ENCODE peak calls at places on chromosomes 16 and 17, in eight cellular contexts. Z, P, L, J, M, C, G and W are unnamed samples.

GRCh38 chr16:67538666-67539101 is 10.1 kb downstream of the RIPOR1 start:
- DNase-seq in Z (peak; percentile 65), P (no peak), L (no peak), J (peak; percentile 74), M (no peak), C (peak; percentile 38), G (no peak), W (no peak)

GRCh38 chr17:57655564-57655963 is 89.5 kb downstream of the CCDC182 start:
- DNase-seq in Z (no peak), P (no peak), L (no peak), J (no peak), M (no peak), C (no peak), G (no peak), W (no peak)

GRCh38 chr17:36937961-36938565 is 788 bp downstream of the LHX1 start:
- DNase-seq in Z (no peak), P (peak; percentile 29), L (no peak), J (peak; percentile 45), M (no peak), C (peak; percentile 69), G (no peak), W (no peak)

GRCh38 chr16:14057878-14058382 is 13.2 kb upstream of the MRTFB start:
- DNase-seq in Z (peak; percentile 23), P (no peak), L (peak; percentile 12), J (peak; percentile 41), M (no peak), C (no peak), G (peak; percentile 66), W (no peak)

GRCh38 chr17:79595956-79596355 is 14.9 kb downstream of the RBFOX3 start:
- DNase-seq in Z (no peak), P (no peak), L (no peak), J (no peak), M (no peak), C (no peak), G (no peak), W (no peak)

GRCh38 chr16:81444448-81445121 is at the start of gene CMIP:
- DNase-seq in Z (peak; percentile 70), P (peak; percentile 94), L (no peak), J (peak; percentile 76), M (peak; percentile 89), C (peak; percentile 96), G (peak; percentile 79), W (no peak)

GRCh38 chr17:62161405-62162148 is 96.5 kb upstream of the MED13 start:
- DNase-seq in Z (no peak), P (no peak), L (no peak), J (no peak), M (no peak), C (peak; percentile 47), G (no peak), W (no peak)

GRCh38 chr17:49783051-49783715 is 5.3 kb upstream of the KAT7 start:
- DNase-seq in Z (no peak), P (no peak), L (no peak), J (no peak), M (no peak), C (no peak), G (no peak), W (no peak)

GRCh38 chr16:11750056-11750455 is 7.4 kb upstream of the TXNDC11 start:
- DNase-seq in Z (no peak), P (no peak), L (no peak), J (no peak), M (no peak), C (no peak), G (no peak), W (no peak)

DNA sequence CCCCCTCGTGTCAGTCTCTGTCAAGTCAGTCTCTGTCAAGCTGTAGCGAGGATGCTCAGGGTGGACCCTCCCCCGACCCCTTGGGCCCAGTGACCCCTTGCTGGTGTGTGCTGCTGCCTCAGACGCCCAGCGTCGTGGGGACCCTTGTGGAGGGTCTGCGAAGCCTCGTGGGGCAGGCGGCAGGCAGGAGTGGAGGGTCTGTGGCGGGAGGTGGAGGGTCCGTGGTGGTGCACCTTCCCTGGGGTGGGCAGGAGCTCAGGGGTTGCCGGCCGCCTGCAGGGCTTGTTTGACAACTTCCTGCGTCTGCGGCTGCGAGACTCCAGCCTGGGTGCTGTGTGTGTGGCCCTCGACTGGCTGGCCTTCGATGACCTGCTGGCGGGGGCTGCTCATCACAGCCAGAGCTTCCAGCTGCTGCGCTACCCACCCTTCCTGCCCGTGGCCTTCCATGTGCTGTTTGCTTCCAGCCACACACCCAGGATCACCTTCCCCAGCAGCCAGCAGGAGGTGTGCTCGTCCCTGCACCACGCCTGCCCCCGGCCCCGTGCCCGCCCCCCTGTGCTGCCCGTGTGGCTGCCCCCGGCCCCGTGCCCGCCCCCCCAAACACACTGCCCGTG is 5.6 kb downstream of the GNG13 start:
- DNase-seq in Z (no peak), P (no peak), L (no peak), J (no peak), M (no peak), C (no peak), G (no peak), W (no peak)
- TF ChIP-seq CTCF in Z (no peak), P (no peak), L (no peak), J (no peak), M (no peak), C (no peak), G (no peak), W (no peak)

DNA sequence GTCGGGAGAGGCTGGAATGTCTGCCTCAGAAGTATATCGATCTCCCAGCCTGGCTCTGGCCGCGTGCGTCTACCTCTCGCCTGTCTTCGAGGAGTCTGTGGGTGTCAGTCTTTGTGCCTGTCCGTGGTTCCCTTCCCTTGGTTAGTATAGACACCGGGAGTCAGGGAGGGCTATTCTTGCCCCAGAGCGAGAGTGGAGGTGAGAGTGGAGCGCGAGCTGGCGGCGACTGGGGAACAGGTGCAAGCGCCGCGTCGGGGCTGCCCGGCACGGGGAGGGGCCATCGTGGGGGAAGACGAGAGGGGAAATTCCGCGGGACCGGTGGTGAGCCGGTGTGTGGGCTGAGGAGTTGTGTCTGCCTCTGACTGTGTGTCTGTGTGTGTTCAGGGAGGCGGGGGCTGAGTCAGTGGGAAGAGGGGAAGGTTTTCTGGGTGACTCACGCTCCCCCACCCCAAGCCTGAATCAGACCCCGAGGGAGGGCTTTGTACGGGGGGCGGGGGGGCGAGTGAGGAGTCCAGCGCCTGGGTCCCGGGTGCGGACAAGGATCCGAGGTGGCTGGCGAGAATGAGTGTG is 8.4 kb downstream of the KDM6B start:
- DNase-seq in Z (peak; percentile 95), P (peak; percentile 83), L (peak; percentile 88), J (peak; percentile 90), M (peak; percentile 82), C (no peak), G (peak; percentile 85), W (peak; percentile 92)
- TF ChIP-seq CTCF in Z (no peak), P (no peak), L (no peak), J (no peak), M (no peak), C (no peak), G (no peak), W (no peak)

GRCh38 chr17:69117855-69118758 is 23.6 kb downstream of the ABCA6 start:
- DNase-seq in Z (no peak), P (no peak), L (no peak), J (no peak), M (no peak), C (no peak), G (no peak), W (no peak)

GRCh38 chr17:69122065-69122464 is 19.6 kb downstream of the ABCA6 start:
- DNase-seq in Z (no peak), P (no peak), L (no peak), J (no peak), M (no peak), C (no peak), G (no peak), W (no peak)

DNA sequence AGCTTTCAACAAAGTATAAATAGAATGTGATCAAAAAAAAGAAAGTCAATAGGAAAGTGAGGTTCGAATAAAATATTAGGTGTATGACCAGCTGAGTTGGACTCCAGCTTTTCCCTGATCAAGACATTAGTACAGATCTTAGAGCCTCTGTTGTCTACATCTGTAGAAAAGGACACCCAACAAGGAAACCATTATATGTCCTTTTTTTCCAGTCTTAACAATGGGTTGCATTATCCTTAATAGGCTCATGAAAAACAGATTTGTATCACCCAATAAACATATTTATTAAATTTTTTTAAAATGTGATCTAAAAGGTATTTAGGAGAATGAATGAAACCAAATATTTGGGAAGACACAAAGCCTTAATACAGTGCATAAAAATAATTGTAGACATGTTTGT is 18.1 kb downstream of the ABCA6 start:
- DNase-seq in Z (no peak), P (no peak), L (no peak), J (no peak), M (no peak), C (no peak), G (no peak), W (no peak)
- TF ChIP-seq CTCF in Z (no peak), P (no peak), L (no peak), J (no peak), M (no peak), C (no peak), G (no peak), W (no peak)

GRCh38 chr17:52524238-52524637 is 365.7 kb upstream of the CA10 start:
- DNase-seq in Z (no peak), P (no peak), L (no peak), J (no peak), M (no peak), C (no peak), G (no peak), W (no peak)
- TF ChIP-seq CTCF in Z (no peak), P (no peak), L (no peak), J (no peak), M (no peak), C (no peak), G (no peak), W (no peak)

DNA sequence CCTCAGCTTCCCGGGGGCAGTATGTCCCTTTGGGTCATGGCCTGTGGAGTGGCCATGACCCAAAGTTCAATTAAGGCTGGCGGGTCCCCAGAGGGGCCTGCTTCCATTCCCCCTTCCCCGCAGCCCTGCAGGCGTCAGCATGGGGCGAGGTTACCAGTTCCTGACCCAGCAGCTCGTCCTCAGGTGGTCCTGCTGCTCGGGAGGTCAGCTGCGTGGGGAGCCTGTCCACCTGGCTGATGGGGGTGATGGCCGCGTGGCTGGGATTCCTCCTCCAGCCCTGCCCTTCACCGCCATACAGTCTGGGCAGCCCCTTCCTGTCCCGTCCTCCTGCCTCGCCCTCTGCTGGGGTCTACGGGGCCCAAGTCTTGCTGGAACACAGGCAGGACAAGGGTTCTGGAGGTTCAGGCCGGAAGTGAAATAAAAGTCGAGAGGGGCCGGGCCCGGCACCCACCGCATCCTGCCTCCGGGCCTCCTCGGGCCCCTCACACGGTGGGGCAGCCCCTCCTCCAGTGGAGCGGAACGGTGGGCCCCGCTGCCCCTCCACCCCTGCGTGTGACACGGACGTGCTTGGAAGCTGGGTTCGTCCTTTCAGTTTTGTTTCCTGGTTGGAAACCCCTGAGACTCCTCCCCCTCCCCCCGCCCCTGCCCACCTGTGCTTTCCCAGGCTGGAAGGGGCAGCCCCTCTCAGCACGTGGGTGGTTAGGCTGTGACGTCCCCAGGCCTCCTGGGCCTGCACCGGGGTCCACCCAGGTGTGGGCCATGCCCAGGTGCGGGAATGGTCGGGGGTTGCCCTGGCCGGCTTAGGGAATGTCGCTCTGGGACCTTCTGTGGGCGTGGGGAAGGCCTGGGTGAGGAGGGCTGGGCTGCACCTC is 6.8 kb downstream of the UBALD2 start:
- DNase-seq in Z (no peak), P (peak; percentile 78), L (no peak), J (no peak), M (peak; percentile 71), C (peak; percentile 58), G (no peak), W (no peak)
- TF ChIP-seq CTCF in Z (no peak), P (no peak), L (no peak), J (no peak), M (no peak), C (no peak), G (no peak), W (no peak)